ENCODE peak calls at places on chromosomes 12 and 14, in seven cellular contexts. One of them, this sample, is unnamed.

GRCh38 chr14:56590535-56590951 is 10.9 kb downstream of the TMEM260 start:
- DNase-seq in naive B cell: no peak
- DNase-seq in NCI-H774: no peak
- DNase-seq in CD4-positive, alpha-beta memory T cell: no peak
- DNase-seq in cardiac muscle cell: peak; percentile 8
- DNase-seq in Ammon's horn: no peak
- DNase-seq in A673: peak; percentile 62
- DNase-seq in this sample: no peak

GRCh38 chr12:121823101-121823726 is 19.4 kb downstream of the SETD1B start:
- DNase-seq in NCI-H774: no peak
- DNase-seq in CD4-positive, alpha-beta memory T cell: no peak
- DNase-seq in naive B cell: no peak
- DNase-seq in cardiac muscle cell: no peak
- DNase-seq in A673: no peak
- DNase-seq in Ammon's horn: no peak
- DNase-seq in this sample: no peak

GRCh38 chr12:54584128-54584527 is 4.3 kb downstream of the PPP1R1A start:
- DNase-seq in NCI-H774: no peak
- DNase-seq in A673: no peak
- DNase-seq in naive B cell: no peak
- DNase-seq in cardiac muscle cell: no peak
- DNase-seq in Ammon's horn: no peak
- DNase-seq in CD4-positive, alpha-beta memory T cell: no peak
- DNase-seq in this sample: no peak

GRCh38 chr12:128339669-128340068 is 72.7 kb downstream of the TMEM132C start:
- DNase-seq in CD4-positive, alpha-beta memory T cell: no peak
- DNase-seq in Ammon's horn: no peak
- DNase-seq in naive B cell: no peak
- DNase-seq in A673: no peak
- DNase-seq in NCI-H774: no peak
- DNase-seq in cardiac muscle cell: no peak
- DNase-seq in this sample: no peak

GRCh38 chr14:97584528-97584927 is 787.3 kb downstream of the VRK1 start:
- DNase-seq in CD4-positive, alpha-beta memory T cell: no peak
- DNase-seq in naive B cell: no peak
- DNase-seq in NCI-H774: no peak
- DNase-seq in A673: peak; percentile 60
- DNase-seq in Ammon's horn: no peak
- DNase-seq in cardiac muscle cell: no peak
- DNase-seq in this sample: no peak

GRCh38 chr12:69483700-69484099 is 13.5 kb downstream of the FRS2 start:
- DNase-seq in CD4-positive, alpha-beta memory T cell: no peak
- DNase-seq in A673: no peak
- DNase-seq in cardiac muscle cell: no peak
- DNase-seq in NCI-H774: no peak
- DNase-seq in naive B cell: no peak
- DNase-seq in Ammon's horn: no peak
- DNase-seq in this sample: no peak

GRCh38 chr14:69244946-69245345 is 15.0 kb upstream of the GALNT16 start:
- DNase-seq in A673: no peak
- DNase-seq in Ammon's horn: no peak
- DNase-seq in cardiac muscle cell: no peak
- DNase-seq in NCI-H774: no peak
- DNase-seq in naive B cell: no peak
- DNase-seq in CD4-positive, alpha-beta memory T cell: no peak
- DNase-seq in this sample: no peak

GRCh38 chr12:38932320-38932719 is 26.9 kb upstream of the CPNE8 start:
- DNase-seq in CD4-positive, alpha-beta memory T cell: no peak
- DNase-seq in naive B cell: no peak
- DNase-seq in cardiac muscle cell: no peak
- DNase-seq in NCI-H774: no peak
- DNase-seq in A673: no peak
- DNase-seq in Ammon's horn: no peak
- DNase-seq in this sample: no peak

GRCh38 chr12:104958946-104959841 is 1.1 kb upstream of the SLC41A2 start:
- DNase-seq in cardiac muscle cell: peak; percentile 47
- DNase-seq in NCI-H774: no peak
- DNase-seq in CD4-positive, alpha-beta memory T cell: no peak
- DNase-seq in Ammon's horn: no peak
- DNase-seq in naive B cell: no peak
- DNase-seq in A673: no peak
- DNase-seq in this sample: no peak

GRCh38 chr12:19482551-19483109 is 43.3 kb downstream of the AEBP2 start:
- DNase-seq in CD4-positive, alpha-beta memory T cell: peak; percentile 33
- DNase-seq in A673: no peak
- DNase-seq in cardiac muscle cell: peak; percentile 56
- DNase-seq in Ammon's horn: no peak
- DNase-seq in naive B cell: no peak
- DNase-seq in NCI-H774: no peak
- DNase-seq in this sample: no peak

This sample was measured in DND-41.